ENCODE peak calls at places on chromosomes 12 and 14, in six cellular contexts. S is heart right ventricle, U is iPS DF 6.9, T is upper lobe of right lung, I is sigmoid colon, D is A549. C is an unnamed sample. For H3K4me1, the result is how much of the 10 kb centered on the place peaks cover.

GRCh38 chr14:40417777-40418401 is 985.7 kb upstream of the FBXO33 start:
- DNase-seq in I (no peak), T (no peak), U (peak), D (peak), S (no peak), C (peak)

GRCh38 chr12:132074216-132074615 is 69.9 kb downstream of the DDX51 start:
- DNase-seq in I (no peak), D (no peak), U (no peak), S (no peak), T (no peak), C (no peak)

GRCh38 chr12:101166866-101167265 is 43.2 kb downstream of the SLC5A8 start:
- DNase-seq in S (no peak), U (no peak), T (no peak), I (no peak), D (no peak), C (no peak)

GRCh38 chr14:79375336-79375735 is 836.0 kb downstream of the DIO2 start:
- DNase-seq in T (no peak), S (no peak), I (no peak), U (no peak), D (no peak), C (no peak)

GRCh38 chr12:40168868-40169267 is 55.9 kb upstream of the LRRK2 start:
- DNase-seq in I (no peak), T (no peak), D (no peak), S (no peak), U (no peak), C (no peak)

GRCh38 chr12:65534105-65534841 is 255.8 kb downstream of the MSRB3 start:
- DNase-seq in U (no peak), T (no peak), I (no peak), D (no peak), S (no peak), C (no peak)

GRCh38 chr12:117189725-117190209 is 503 bp downstream of the FBXO21 start:
- DNase-seq in I (peak), D (peak), U (no peak), S (peak), T (peak), C (peak)

GRCh38 chr14:92846162-92846897 is 52.2 kb downstream of the GOLGA5 start:
- DNase-seq in U (no peak), T (no peak), I (no peak), S (no peak), D (no peak), C (no peak)

GRCh38 chr14:99611639-99612038 is 7.6 kb upstream of the CCDC85C start:
- DNase-seq in D (no peak), S (no peak), T (no peak), U (no peak), I (no peak), C (no peak)

GRCh38 chr12:81216739-81217138 is 138.9 kb downstream of the ACSS3 start:
- DNase-seq in S (no peak), T (no peak), I (no peak), D (no peak), U (no peak), C (no peak)

GRCh38 chr12:6113691-6114475 is 10.6 kb downstream of the VWF start:
- DNase-seq in U (no peak), I (no peak), T (no peak), S (no peak), D (no peak), C (no peak)

GRCh38 chr14:97641827-97642226 is 844.6 kb downstream of the VRK1 start:
- DNase-seq in I (no peak), U (no peak), S (no peak), T (no peak), D (no peak), C (no peak)

GRCh38 chr12:132740652-132741051 is 21.0 kb downstream of the ANKLE2 start:
- DNase-seq in D (no peak), S (peak), T (no peak), I (no peak), U (no peak), C (peak)

GRCh38 chr14:95199298-95199983 is 42.1 kb upstream of the DICER1 start:
- DNase-seq in D (no peak), U (no peak), I (no peak), T (no peak), S (no peak), C (no peak)

GRCh38 chr14:104119119-104119699 is 19.2 kb upstream of the KIF26A start:
- DNase-seq in I (no peak), S (no peak), U (no peak), D (no peak), T (peak), C (peak)

GRCh38 chr14:101509730-101510371 is 51.4 kb upstream of the DIO3 start:
- DNase-seq in T (peak), D (no peak), I (peak), U (no peak), S (no peak), C (no peak)

GRCh38 chr12:57479376-57480115 is at the start of gene ARHGAP9:
- DNase-seq in D (no peak), T (no peak), U (no peak), I (no peak), S (no peak), C (peak)

GRCh38 chr12:47808574-47809380 is 10.9 kb downstream of the HDAC7 start:
- DNase-seq in D (peak), T (no peak), U (no peak), I (no peak), S (no peak), C (peak)

GRCh38 chr12:53191885-53192530 is 11.3 kb upstream of the CSAD start:
- DNase-seq in U (no peak), I (no peak), T (no peak), S (no peak), D (no peak), C (no peak)

DNA sequence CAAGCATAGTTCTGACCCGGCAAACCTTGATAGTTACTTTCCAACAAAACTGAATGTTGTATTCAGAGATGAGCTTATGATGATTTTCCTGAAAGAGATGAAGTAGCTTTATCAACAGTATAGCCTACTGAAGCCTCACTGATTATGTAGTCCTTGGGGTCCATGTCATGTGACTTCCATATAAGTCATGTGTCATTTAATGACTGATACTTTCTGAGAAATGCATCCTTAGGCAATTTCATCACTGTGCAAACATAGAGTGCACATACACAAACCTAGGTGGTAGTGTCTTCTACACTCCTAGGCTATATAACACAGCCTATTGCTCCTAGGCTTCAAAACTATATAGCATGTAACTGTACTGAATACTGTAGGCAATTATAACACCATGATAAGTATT is 28.5 kb upstream of the TUBA1C start:
- DNase-seq in D (no peak), U (no peak), T (no peak), I (no peak), S (no peak), C (no peak)
- H3K4me1 ChIP-seq in D (under half), U (under half), T (under half), I (under half), S (under half), C (under half)

DNA sequence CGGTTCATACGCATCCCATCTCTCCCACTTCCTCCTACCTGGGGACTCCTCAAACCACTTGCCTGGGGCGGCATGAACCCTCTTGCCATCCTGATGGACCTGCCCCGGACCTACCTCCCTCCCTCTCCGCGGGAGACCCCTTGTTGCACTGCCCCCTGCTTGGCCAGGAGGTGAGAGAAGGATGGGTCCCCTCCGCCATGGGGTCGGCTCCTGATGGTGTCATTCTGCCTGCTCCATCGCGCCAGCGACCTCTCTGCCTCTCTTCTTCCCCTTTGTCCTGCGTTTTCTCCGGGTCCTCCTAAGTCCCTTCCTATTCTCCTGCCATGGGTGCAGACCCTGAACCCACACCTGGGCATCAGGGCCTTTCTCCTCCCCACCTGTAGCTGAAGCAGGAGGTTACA is 3.6 kb downstream of the WNT1 start:
- DNase-seq in U (no peak), I (no peak), D (no peak), S (no peak), T (no peak), C (no peak)
- H3K4me1 ChIP-seq in U (under half), I (under half), D (under half), S (under half), T (under half), C (under half)

DNA sequence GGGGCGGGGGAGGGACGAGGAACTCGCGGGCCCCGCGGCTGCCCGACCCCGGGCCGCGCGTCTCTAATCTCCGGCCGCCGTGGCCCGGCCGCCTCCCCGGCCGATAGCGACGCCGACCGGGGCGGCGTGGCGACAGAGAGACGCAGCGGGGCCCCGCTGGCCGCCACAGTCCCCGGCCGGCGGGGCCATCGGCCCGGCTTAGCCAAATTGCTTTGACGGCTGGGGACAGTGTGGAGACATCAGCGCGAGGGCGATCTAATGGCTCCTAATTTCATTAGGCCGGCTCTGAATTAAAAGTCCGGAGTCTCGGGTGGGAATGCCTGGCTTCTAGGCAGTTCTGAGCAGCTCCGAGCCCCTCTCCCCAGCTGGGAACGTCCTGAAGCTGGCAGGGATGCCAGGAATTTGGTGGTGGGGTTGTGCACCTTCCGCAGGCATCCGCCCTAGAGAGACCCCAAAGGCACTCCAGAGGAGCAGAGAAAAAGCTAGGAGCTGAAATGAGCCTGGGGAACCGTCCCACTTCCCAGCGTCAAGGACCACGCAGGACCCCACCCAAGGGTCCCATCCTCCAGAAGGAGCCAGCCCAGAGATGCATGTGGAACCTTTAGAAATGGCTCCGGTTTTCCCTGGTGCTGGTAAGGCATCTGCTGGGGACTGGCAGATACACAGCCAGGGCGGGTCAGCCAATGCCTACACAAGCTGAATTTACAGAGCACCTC is 9.6 kb downstream of the TBX5 start:
- DNase-seq in T (no peak), U (no peak), D (no peak), I (peak), S (no peak), C (no peak)
- H3K4me1 ChIP-seq in T (under half), U (under half), D (under half), I (under half), S (under half), C (under half)

GRCh38 chr14:21229821-21230220 is 39.4 kb downstream of the HNRNPC start:
- DNase-seq in T (no peak), D (no peak), S (no peak), I (no peak), U (no peak), C (no peak)

GRCh38 chr14:21236948-21237797 is 32.1 kb downstream of the HNRNPC start:
- DNase-seq in D (no peak), T (no peak), I (no peak), S (no peak), U (no peak), C (no peak)

GRCh38 chr14:21233457-21234076 is 35.7 kb downstream of the HNRNPC start:
- DNase-seq in S (no peak), T (no peak), U (no peak), D (no peak), I (no peak), C (no peak)

GRCh38 chr14:21231020-21231652 is 38.1 kb downstream of the HNRNPC start:
- DNase-seq in U (no peak), D (no peak), S (no peak), T (no peak), I (no peak), C (no peak)

GRCh38 chr14:21234112-21234511 is 35.1 kb downstream of the HNRNPC start:
- DNase-seq in U (no peak), S (no peak), I (no peak), D (no peak), T (no peak), C (no peak)
- H3K4me1 ChIP-seq in U (under half), S (half or more), I (under half), D (half or more), T (half or more), C (under half)

GRCh38 chr12:26298785-26299621 is 103.6 kb downstream of the SSPN start:
- DNase-seq in T (no peak), D (peak), I (peak), S (peak), U (no peak), C (no peak)

GRCh38 chr12:26293612-26294011 is 98.2 kb downstream of the SSPN start:
- DNase-seq in U (no peak), I (no peak), D (no peak), S (no peak), T (no peak), C (no peak)

GRCh38 chr12:26292596-26292995 is 97.2 kb downstream of the SSPN start:
- DNase-seq in D (no peak), I (no peak), T (no peak), S (no peak), U (no peak), C (no peak)

GRCh38 chr12:26297386-26298070 is 102.2 kb downstream of the SSPN start:
- DNase-seq in I (no peak), U (no peak), T (no peak), S (peak), D (no peak), C (no peak)

GRCh38 chr12:26295001-26295400 is 99.6 kb downstream of the SSPN start:
- DNase-seq in S (no peak), U (no peak), T (no peak), D (no peak), I (no peak), C (no peak)
- H3K4me1 ChIP-seq in S (under half), U (under half), T (under half), D (under half), I (under half), C (under half)